ENCODE peak calls at places on chromosomes 13 and 19, in eight cellular contexts. N is AG04449, B is Right ventricle myocardium superior, V is A549, Q is posterior cingulate gyrus, U is T-helper 17 cell, R is BE2C, T is retinal pigment epithelial cell. P is an unnamed sample.

GRCh38 chr19:40721140-40721486 is 4.2 kb downstream of the ITPKC start:
- DNase-seq in T (no peak), U (no peak), B (no peak), Q (no peak), V (no peak), N (no peak), R (no peak), P (no peak)

GRCh38 chr13:98020271-98020670 is 66.8 kb downstream of the IPO5 start:
- DNase-seq in N (no peak), U (no peak), Q (no peak), T (no peak), B (no peak), V (no peak), R (no peak), P (no peak)

GRCh38 chr19:48899781-48900476 is at the start of gene NUCB1:
- DNase-seq in U (peak; percentile 94), Q (peak; percentile 99), B (peak; percentile 99), R (peak; percentile 99), T (peak; percentile 92), V (peak; percentile 100), N (peak; percentile 83), P (peak; percentile 98)

GRCh38 chr19:8161135-8161646 is 11.8 kb upstream of the FBN3 start:
- DNase-seq in V (no peak), U (no peak), Q (no peak), R (peak; percentile 45), N (no peak), T (no peak), B (no peak), P (no peak)

GRCh38 chr13:43544011-43544410 is 242.8 kb downstream of the ENOX1 start:
- DNase-seq in Q (no peak), B (no peak), R (no peak), T (no peak), N (no peak), U (no peak), V (no peak), P (no peak)

GRCh38 chr13:21012841-21013681 is 48.3 kb downstream of the LATS2 start:
- DNase-seq in T (peak; percentile 70), Q (no peak), N (no peak), R (no peak), V (no peak), B (no peak), U (no peak), P (no peak)

GRCh38 chr13:25493930-25494707 is 122.3 kb downstream of the ATP8A2 start:
- DNase-seq in U (no peak), B (no peak), N (no peak), R (no peak), Q (no peak), T (no peak), V (no peak), P (no peak)

GRCh38 chr13:98507060-98507797 is 69.7 kb downstream of the STK24 start:
- DNase-seq in Q (no peak), B (peak; percentile 82), N (no peak), T (peak; percentile 78), V (no peak), U (no peak), R (peak; percentile 75), P (peak; percentile 58)

GRCh38 chr13:26590951-26591350 is 33.5 kb downstream of the WASF3 start:
- DNase-seq in B (no peak), V (no peak), T (no peak), Q (no peak), U (no peak), R (no peak), N (no peak), P (no peak)

GRCh38 chr13:113493315-113493951 is 2.9 kb upstream of the DCUN1D2 start:
- DNase-seq in U (no peak), V (peak; percentile 67), N (peak; percentile 93), R (no peak), T (peak; percentile 85), B (no peak), Q (no peak), P (no peak)

GRCh38 chr19:39924952-39925351 is 9.5 kb downstream of the FCGBP start:
- DNase-seq in R (no peak), Q (no peak), U (no peak), T (no peak), V (no peak), B (no peak), N (no peak), P (no peak)

GRCh38 chr19:42497492-42498226 is 30.6 kb downstream of the CEACAM1 start:
- DNase-seq in B (no peak), N (no peak), U (no peak), T (no peak), R (no peak), V (peak; percentile 73), Q (no peak), P (no peak)

GRCh38 chr19:10553943-10554381 is 10.3 kb downstream of the ATG4D start:
- DNase-seq in T (no peak), U (peak; percentile 28), Q (no peak), N (no peak), V (no peak), R (no peak), B (no peak), P (no peak)

GRCh38 chr19:16463991-16464575 is 7.7 kb downstream of the EPS15L1 start:
- DNase-seq in T (no peak), Q (no peak), V (no peak), U (no peak), R (no peak), B (no peak), N (no peak), P (no peak)

GRCh38 chr13:30577381-30577780 is 40.3 kb upstream of the USPL1 start:
- DNase-seq in B (no peak), N (peak; percentile 58), U (no peak), R (no peak), T (peak; percentile 26), V (no peak), Q (no peak), P (no peak)

GRCh38 chr13:73809561-73809960 is 324.6 kb downstream of the KLF12 start:
- DNase-seq in R (no peak), V (no peak), Q (no peak), N (no peak), U (no peak), T (no peak), B (no peak), P (no peak)

GRCh38 chr13:31930901-31931522 is 100.6 kb upstream of the FRY start:
- DNase-seq in V (no peak), R (no peak), Q (no peak), U (no peak), N (no peak), B (no peak), T (no peak), P (no peak)

GRCh38 chr13:74061939-74062595 is 72.1 kb downstream of the KLF12 start:
- DNase-seq in U (no peak), V (no peak), T (no peak), R (no peak), N (peak; percentile 23), B (no peak), Q (no peak), P (no peak)

GRCh38 chr19:40613669-40614594 is 12.8 kb downstream of the LTBP4 start:
- DNase-seq in Q (no peak), N (no peak), U (peak; percentile 73), T (no peak), R (peak; percentile 82), V (peak; percentile 72), B (peak; percentile 90), P (peak; percentile 86)

GRCh38 chr13:29081036-29081435 is 260.9 kb downstream of the MTUS2 start:
- DNase-seq in U (no peak), R (no peak), N (no peak), Q (no peak), T (no peak), B (no peak), V (no peak), P (no peak)

GRCh38 chr13:27954406-27954851 is 14.7 kb downstream of the CDX2 start:
- DNase-seq in B (no peak), V (peak; percentile 21), Q (no peak), T (no peak), U (no peak), N (no peak), R (no peak), P (peak; percentile 80)

GRCh38 chr13:30735025-30735967 is at the start of gene ALOX5AP:
- DNase-seq in U (no peak), T (no peak), V (no peak), Q (no peak), R (no peak), B (no peak), N (no peak), P (no peak)

GRCh38 chr19:5645409-5645808 is 22.5 kb downstream of the SAFB start:
- DNase-seq in U (no peak), V (no peak), N (no peak), B (no peak), R (no peak), Q (no peak), T (no peak), P (no peak)

GRCh38 chr13:49214917-49215376 is 5.2 kb upstream of the MLNR start:
- DNase-seq in V (no peak), N (no peak), T (no peak), U (no peak), R (no peak), Q (no peak), B (peak; percentile 65), P (peak; percentile 68)

GRCh38 chr13:39815345-39816111 is 160.1 kb downstream of the COG6 start:
- DNase-seq in U (no peak), B (no peak), Q (no peak), T (no peak), R (no peak), N (no peak), V (no peak), P (no peak)

GRCh38 chr13:23621316-23621645 is 51.1 kb downstream of the TNFRSF19 start:
- DNase-seq in V (peak; percentile 36), Q (no peak), B (no peak), N (peak; percentile 67), T (peak; percentile 84), R (no peak), U (no peak), P (no peak)

GRCh38 chr13:49580980-49581680 is 4.2 kb downstream of the RCBTB1 start:
- DNase-seq in T (no peak), Q (no peak), B (no peak), R (no peak), V (no peak), U (no peak), N (no peak), P (no peak)

GRCh38 chr19:40920300-40921004 is 38.4 kb upstream of the CYP2A7 start:
- DNase-seq in B (no peak), V (no peak), R (no peak), T (no peak), N (no peak), U (no peak), Q (no peak), P (no peak)

GRCh38 chr19:19749332-19750130 is 16.6 kb upstream of the ZNF14 start:
- DNase-seq in N (no peak), T (no peak), B (no peak), Q (no peak), V (no peak), U (no peak), R (no peak), P (peak; percentile 54)

GRCh38 chr13:38530492-38530891 is 156.4 kb upstream of the FREM2 start:
- DNase-seq in Q (no peak), T (peak; percentile 9), U (no peak), V (no peak), N (no peak), R (no peak), B (no peak), P (no peak)

GRCh38 chr13:20473139-20473538 is 52.5 kb downstream of the CRYL1 start:
- DNase-seq in R (no peak), T (no peak), N (no peak), V (no peak), B (no peak), U (no peak), Q (no peak), P (no peak)

GRCh38 chr13:94968040-94968756 is 255.9 kb upstream of the SOX21 start:
- DNase-seq in U (no peak), T (no peak), R (peak; percentile 23), V (peak; percentile 62), N (no peak), B (no peak), Q (peak; percentile 32), P (peak; percentile 58)

GRCh38 chr13:48126944-48127814 is 32.3 kb upstream of the MED4 start:
- DNase-seq in B (peak; percentile 86), R (peak; percentile 64), V (peak; percentile 33), T (peak; percentile 23), Q (no peak), U (no peak), N (peak; percentile 14), P (no peak)

GRCh38 chr19:6241056-6241455 is 38.7 kb downstream of the MLLT1 start:
- DNase-seq in V (no peak), B (peak; percentile 36), U (no peak), T (no peak), Q (peak; percentile 27), R (no peak), N (no peak), P (no peak)